ENCODE peak calls at places on chromosomes 7 and 10, in four cellular contexts. One of them, this sample, is unnamed.

GRCh38 chr7:47147213-47147631 is 434.7 kb downstream of the TNS3 start:
- DNase-seq in BJ: no peak
- DNase-seq in pancreas: peak
- DNase-seq in neuronal stem cell: no peak
- DNase-seq in this sample: no peak

GRCh38 chr10:23399701-23400144 is 39.2 kb upstream of the OTUD1 start:
- DNase-seq in BJ: no peak
- DNase-seq in pancreas: peak
- DNase-seq in neuronal stem cell: no peak
- DNase-seq in this sample: no peak

GRCh38 chr10:130915065-130915464 is 396.5 kb downstream of the TCERG1L start:
- DNase-seq in BJ: no peak
- DNase-seq in pancreas: no peak
- DNase-seq in neuronal stem cell: no peak
- DNase-seq in this sample: no peak

GRCh38 chr10:63887026-63887589 is 365.9 kb downstream of the REEP3 start:
- DNase-seq in BJ: no peak
- DNase-seq in pancreas: peak
- DNase-seq in neuronal stem cell: no peak
- DNase-seq in this sample: no peak

GRCh38 chr10:20890009-20890408 is 7.1 kb downstream of the NEBL start:
- DNase-seq in BJ: no peak
- DNase-seq in pancreas: no peak
- DNase-seq in neuronal stem cell: no peak
- DNase-seq in this sample: no peak

GRCh38 chr10:118216526-118217035 is 125.5 kb downstream of the FAM204A start:
- DNase-seq in BJ: no peak
- DNase-seq in pancreas: no peak
- DNase-seq in neuronal stem cell: no peak
- DNase-seq in this sample: no peak

GRCh38 chr10:15167411-15168295 is 840 bp downstream of the NMT2 start:
- DNase-seq in BJ: no peak
- DNase-seq in pancreas: no peak
- DNase-seq in neuronal stem cell: peak
- DNase-seq in this sample: peak

GRCh38 chr7:50333266-50333665 is 28.8 kb downstream of the IKZF1 start:
- DNase-seq in BJ: no peak
- DNase-seq in pancreas: no peak
- DNase-seq in neuronal stem cell: no peak
- DNase-seq in this sample: peak

GRCh38 chr7:2993868-2994267 is 49.8 kb downstream of the CARD11 start:
- DNase-seq in BJ: no peak
- DNase-seq in pancreas: no peak
- DNase-seq in neuronal stem cell: no peak
- DNase-seq in this sample: no peak

GRCh38 chr7:102991540-102992214 is 78.9 kb downstream of the LRRC17 start:
- DNase-seq in BJ: peak
- DNase-seq in pancreas: no peak
- DNase-seq in neuronal stem cell: no peak
- DNase-seq in this sample: no peak

GRCh38 chr10:114266521-114266920 is 27.5 kb downstream of the VWA2 start:
- DNase-seq in BJ: no peak
- DNase-seq in pancreas: peak
- DNase-seq in neuronal stem cell: no peak
- DNase-seq in this sample: no peak

DNA sequence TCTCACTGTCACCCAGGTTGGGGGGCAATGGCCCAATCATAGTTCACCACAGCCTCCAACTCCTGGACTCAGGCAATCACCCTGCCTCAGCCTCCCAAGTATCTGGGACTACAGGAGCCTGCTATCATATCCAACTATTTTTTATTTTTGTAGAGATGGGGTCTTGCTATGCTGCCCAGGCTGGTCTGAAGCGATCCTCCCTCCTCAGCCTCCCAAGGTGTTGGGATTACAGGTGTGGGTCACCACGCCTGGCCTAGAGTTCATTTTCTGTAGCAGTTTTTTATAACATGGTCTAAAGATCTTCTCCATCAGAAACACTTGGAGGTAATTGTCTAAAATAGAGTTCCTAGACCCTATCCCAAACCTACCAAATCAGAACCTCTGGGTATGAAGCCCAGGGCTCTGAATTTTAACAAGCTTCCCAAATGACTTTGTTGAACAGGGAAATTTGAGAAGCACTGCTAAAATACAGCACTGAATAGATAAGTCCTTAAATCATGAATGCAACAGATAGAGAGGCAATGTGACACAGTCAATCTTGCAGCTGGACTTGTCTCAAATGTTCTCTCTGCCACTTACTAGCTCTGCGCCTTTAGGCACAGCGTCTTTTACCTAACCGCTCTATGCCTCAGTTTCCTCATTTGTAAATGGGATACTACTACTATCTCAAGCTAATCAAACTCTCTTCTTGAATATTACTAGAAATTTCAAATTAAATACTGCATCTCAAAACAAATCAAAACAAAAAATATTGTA is 63.7 kb downstream of the CYTH3 start:
- DNase-seq in BJ: no peak
- DNase-seq in pancreas: no peak
- DNase-seq in neuronal stem cell: no peak
- DNase-seq in this sample: no peak
- H3K4me3 ChIP-seq in BJ: no peak
- H3K4me3 ChIP-seq in pancreas: no peak
- H3K4me3 ChIP-seq in neuronal stem cell: no peak
- H3K4me3 ChIP-seq in this sample: no peak

GRCh38 chr7:121879544-121879943 is 6.6 kb downstream of the PTPRZ1 start:
- DNase-seq in BJ: no peak
- DNase-seq in pancreas: no peak
- DNase-seq in neuronal stem cell: no peak
- DNase-seq in this sample: no peak

DNA sequence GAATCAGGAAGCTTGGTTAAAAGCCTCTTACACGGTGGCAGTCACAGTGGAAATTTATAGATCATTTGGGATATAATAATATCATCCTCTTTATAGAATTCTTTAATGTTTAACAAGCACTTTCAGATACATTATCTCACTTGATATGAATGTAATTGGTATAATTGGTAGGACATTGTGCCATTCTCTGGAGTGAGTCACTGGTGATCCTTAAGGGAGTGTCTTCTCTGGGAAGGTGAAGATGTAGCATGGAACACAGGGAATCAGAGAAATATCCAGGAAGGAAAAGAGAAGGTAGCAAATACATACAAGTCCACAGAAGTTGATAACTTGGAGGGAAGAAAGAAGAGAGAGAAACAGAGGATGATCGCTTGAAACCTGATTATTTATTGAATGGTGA is 9.8 kb downstream of the PTPRZ1 start:
- DNase-seq in BJ: no peak
- DNase-seq in pancreas: no peak
- DNase-seq in neuronal stem cell: no peak
- DNase-seq in this sample: no peak
- H3K4me3 ChIP-seq in BJ: no peak
- H3K4me3 ChIP-seq in pancreas: no peak
- H3K4me3 ChIP-seq in neuronal stem cell: no peak
- H3K4me3 ChIP-seq in this sample: no peak

DNA sequence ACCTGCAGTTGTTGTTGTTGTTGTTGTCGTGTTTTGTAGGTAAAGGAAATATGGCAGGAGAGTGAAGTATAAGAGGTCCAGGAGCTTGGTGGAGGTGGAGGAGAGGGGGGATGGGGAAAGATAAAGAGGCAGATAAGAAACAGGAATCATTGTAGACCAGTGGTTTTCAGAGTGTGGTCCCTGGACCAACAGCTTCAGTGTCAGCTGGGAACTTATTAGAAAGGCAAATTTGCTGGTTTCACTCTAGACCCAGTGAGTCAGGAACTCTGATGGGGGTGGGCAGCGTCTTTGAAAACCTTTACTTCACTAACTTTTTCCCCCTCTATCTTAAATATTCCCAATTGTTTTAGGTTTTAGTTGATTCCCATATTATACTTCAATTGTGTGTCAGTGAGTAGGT is 241.5 kb downstream of the AUTS2 start:
- DNase-seq in BJ: no peak
- DNase-seq in pancreas: no peak
- DNase-seq in neuronal stem cell: no peak
- DNase-seq in this sample: no peak
- H3K4me3 ChIP-seq in BJ: no peak
- H3K4me3 ChIP-seq in pancreas: no peak
- H3K4me3 ChIP-seq in neuronal stem cell: no peak
- H3K4me3 ChIP-seq in this sample: no peak

DNA sequence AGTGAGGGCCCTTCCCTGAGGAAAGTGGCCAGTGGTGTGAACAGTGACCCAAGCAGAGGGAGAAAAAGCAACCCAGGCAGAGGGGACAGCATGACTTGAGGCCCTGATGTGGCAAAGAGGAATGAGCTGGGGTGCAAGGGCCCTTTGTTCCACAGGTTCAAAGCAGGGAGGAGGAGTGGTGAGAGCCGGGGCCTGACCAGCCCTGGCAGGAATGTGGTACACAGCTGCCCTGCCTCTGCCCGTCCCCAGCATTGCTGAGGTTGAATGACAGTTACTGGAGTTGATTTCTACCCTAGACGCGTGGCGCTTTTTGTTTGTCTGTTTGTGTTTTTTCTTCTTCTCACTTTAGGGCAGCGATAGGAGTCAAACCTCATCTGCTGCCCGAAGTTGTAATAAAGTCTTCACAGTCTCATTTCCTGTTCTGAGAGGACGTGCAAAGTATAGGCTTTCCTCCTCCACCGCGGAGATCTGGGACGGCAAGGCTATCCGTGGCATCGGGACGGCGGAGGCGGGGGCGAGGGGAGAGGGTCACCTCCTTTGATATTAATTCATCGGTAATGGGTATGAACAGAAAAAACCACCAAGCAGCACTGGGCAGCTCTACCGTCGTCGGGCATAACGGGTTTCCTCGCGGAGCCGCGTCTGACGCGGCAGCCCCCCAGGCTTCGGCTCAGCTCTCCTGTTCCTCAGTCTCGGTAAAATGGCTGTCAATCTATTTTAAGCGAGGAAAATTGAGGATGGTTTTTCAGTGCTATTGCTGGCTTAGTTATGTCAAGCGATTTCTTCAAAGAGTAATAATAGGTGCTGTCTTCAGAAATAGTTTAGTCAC is 160.8 kb downstream of the LRMDA start:
- DNase-seq in BJ: no peak
- DNase-seq in pancreas: no peak
- DNase-seq in neuronal stem cell: no peak
- DNase-seq in this sample: no peak
- H3K4me3 ChIP-seq in BJ: no peak
- H3K4me3 ChIP-seq in pancreas: no peak
- H3K4me3 ChIP-seq in neuronal stem cell: no peak
- H3K4me3 ChIP-seq in this sample: no peak

GRCh38 chr7:96784597-96784996 is 75.0 kb upstream of the SEM1 start:
- DNase-seq in BJ: no peak
- DNase-seq in pancreas: no peak
- DNase-seq in neuronal stem cell: no peak
- DNase-seq in this sample: no peak
- H3K4me3 ChIP-seq in BJ: no peak
- H3K4me3 ChIP-seq in pancreas: no peak
- H3K4me3 ChIP-seq in neuronal stem cell: no peak
- H3K4me3 ChIP-seq in this sample: no peak

This sample was measured in CD8-positive, alpha-beta memory T cell.